ENCODE peak calls at places on chromosome 11, in nine cellular contexts. E is GM23248; V is pancreas; W is Karpas-422; T is Peyer's patch; D is neural progenitor cell; K is A673; Q is cardiac muscle cell; U is naive thymus-derived CD4-positive, alpha-beta T cell. Y is an unnamed sample.

GRCh38 chr11:126339866-126340434 is 15.5 kb upstream of the ST3GAL4 start:
- DNase-seq in E (peak; percentile 32), V (peak; percentile 1), W (no peak), T (no peak), D (peak; percentile 35), K (no peak), Q (peak; percentile 69), U (no peak), Y (peak; percentile 43)

GRCh38 chr11:27623945-27624523 is 76.2 kb downstream of the BDNF start:
- DNase-seq in E (no peak), V (no peak), W (no peak), T (no peak), D (no peak), K (no peak), Q (no peak), U (no peak), Y (no peak)

GRCh38 chr11:606245-606644 is 9.5 kb downstream of the IRF7 start:
- DNase-seq in E (peak; percentile 68), V (peak; percentile 52), W (no peak), T (no peak), D (no peak), K (peak; percentile 55), Q (peak; percentile 76), U (no peak), Y (no peak)

GRCh38 chr11:120610101-120610500 is 98.6 kb downstream of the GRIK4 start:
- DNase-seq in E (no peak), V (no peak), W (no peak), T (no peak), D (no peak), K (no peak), Q (no peak), U (no peak), Y (no peak)

GRCh38 chr11:70547386-70547785 is 149.1 kb downstream of the CTTN start:
- DNase-seq in E (no peak), V (no peak), W (peak; percentile 14), T (no peak), D (no peak), K (no peak), Q (no peak), U (no peak), Y (peak; percentile 74)

GRCh38 chr11:28797536-28797935 is 689.3 kb downstream of the METTL15 start:
- DNase-seq in E (no peak), V (no peak), W (no peak), T (no peak), D (no peak), K (no peak), Q (no peak), U (no peak), Y (no peak)

GRCh38 chr11:5767056-5767455 is 13.0 kb downstream of the OR52N4 start:
- DNase-seq in E (peak; percentile 3), V (no peak), W (no peak), T (no peak), D (no peak), K (no peak), Q (no peak), U (no peak), Y (no peak)

GRCh38 chr11:10858505-10859360 is 880 bp upstream of the ZBED5 start:
- DNase-seq in E (peak; percentile 80), V (peak; percentile 59), W (peak; percentile 74), T (peak; percentile 55), D (peak; percentile 82), K (peak; percentile 60), Q (no peak), U (peak; percentile 63), Y (no peak)

GRCh38 chr11:4466168-4466891 is 16.1 kb upstream of the OR52K1 start:
- DNase-seq in E (no peak), V (no peak), W (no peak), T (no peak), D (peak; percentile 19), K (no peak), Q (no peak), U (no peak), Y (no peak)

GRCh38 chr11:69427337-69427736 is 54.1 kb upstream of the LINC01488 start:
- DNase-seq in E (no peak), V (no peak), W (no peak), T (no peak), D (peak; percentile 56), K (no peak), Q (no peak), U (no peak), Y (peak; percentile 26)

GRCh38 chr11:120632579-120632978 is 121.0 kb downstream of the GRIK4 start:
- DNase-seq in E (peak; percentile 13), V (no peak), W (peak; percentile 48), T (no peak), D (no peak), K (peak; percentile 19), Q (no peak), U (no peak), Y (no peak)

DNA sequence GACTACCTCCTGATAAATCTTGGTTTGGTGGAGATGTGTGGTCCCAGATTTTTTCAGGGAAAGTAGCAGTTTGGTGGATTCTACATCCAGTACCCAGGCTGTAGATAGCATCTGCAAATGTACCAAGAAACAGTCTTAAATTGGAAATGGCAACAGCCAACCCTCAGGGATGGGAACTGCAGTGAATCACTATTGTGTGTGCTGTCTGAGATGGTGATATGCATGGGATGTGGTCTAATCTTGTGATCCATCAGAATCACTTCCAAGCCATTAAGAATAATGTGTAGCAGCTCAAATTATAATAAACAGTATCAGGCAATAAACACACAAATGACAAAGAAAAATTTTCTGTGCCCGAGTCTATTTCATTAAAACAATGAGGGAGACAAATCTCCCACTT is 3.4 kb downstream of the OLFML1 start:
- DNase-seq in E (no peak), V (no peak), W (no peak), T (no peak), D (no peak), K (no peak), Q (no peak), U (no peak), Y (no peak)
- H3K4me1 ChIP-seq in E (peaks cover 36% of the 10 kb centered on the region), V (no peaks in the 10 kb centered on the region), W (peaks cover 11% of the 10 kb centered on the region), T (no peaks in the 10 kb centered on the region), D (no peaks in the 10 kb centered on the region), K (no peaks in the 10 kb centered on the region), Q (peaks cover 9% of the 10 kb centered on the region), U (no peaks in the 10 kb centered on the region), Y (no peaks in the 10 kb centered on the region)

GRCh38 chr11:44319552-44320288 is 9.8 kb upstream of the ALX4 start:
- DNase-seq in E (peak; percentile 19), V (no peak), W (no peak), T (no peak), D (peak; percentile 70), K (no peak), Q (no peak), U (no peak), Y (no peak)

GRCh38 chr11:44320289-44320973 is 10.5 kb upstream of the ALX4 start:
- DNase-seq in E (no peak), V (no peak), W (no peak), T (no peak), D (no peak), K (no peak), Q (no peak), U (no peak), Y (no peak)

GRCh38 chr11:44318369-44318768 is 8.4 kb upstream of the ALX4 start:
- DNase-seq in E (no peak), V (no peak), W (no peak), T (no peak), D (no peak), K (peak; percentile 12), Q (no peak), U (no peak), Y (no peak)

GRCh38 chr11:44321059-44321458 is 11.1 kb upstream of the ALX4 start:
- DNase-seq in E (no peak), V (no peak), W (no peak), T (no peak), D (no peak), K (no peak), Q (no peak), U (no peak), Y (no peak)

DNA sequence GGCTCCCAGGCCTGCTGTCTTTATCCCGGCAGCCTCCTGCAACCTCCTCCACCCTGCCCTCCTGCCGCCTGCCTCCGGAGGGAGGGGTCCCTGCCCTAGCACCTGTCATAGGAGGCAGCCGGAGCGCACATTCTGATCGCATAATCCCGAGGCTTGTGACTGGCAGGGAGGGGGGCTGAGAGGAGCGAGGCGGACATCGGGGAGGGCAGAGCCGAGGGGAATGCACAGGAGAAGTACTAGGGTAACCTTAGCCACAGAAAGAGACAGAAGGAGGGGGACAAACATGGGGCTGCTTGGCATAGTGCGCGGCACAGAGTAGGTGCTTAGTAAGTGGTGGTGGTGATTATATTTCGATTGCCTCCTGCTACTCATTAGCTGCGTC is 9.2 kb upstream of the ALX4 start:
- DNase-seq in E (no peak), V (no peak), W (no peak), T (no peak), D (peak; percentile 70), K (no peak), Q (no peak), U (no peak), Y (peak; percentile 77)
- H3K4me3 ChIP-seq in E (no peak overlapping the region), V (no peak overlapping the region), W (no peak overlapping the region), T (no peak overlapping the region), D (no peak overlapping the region), K (no peak overlapping the region), Q (peak overlapping the region; percentile 18), U (no peak overlapping the region), Y (no peak overlapping the region)

DNA sequence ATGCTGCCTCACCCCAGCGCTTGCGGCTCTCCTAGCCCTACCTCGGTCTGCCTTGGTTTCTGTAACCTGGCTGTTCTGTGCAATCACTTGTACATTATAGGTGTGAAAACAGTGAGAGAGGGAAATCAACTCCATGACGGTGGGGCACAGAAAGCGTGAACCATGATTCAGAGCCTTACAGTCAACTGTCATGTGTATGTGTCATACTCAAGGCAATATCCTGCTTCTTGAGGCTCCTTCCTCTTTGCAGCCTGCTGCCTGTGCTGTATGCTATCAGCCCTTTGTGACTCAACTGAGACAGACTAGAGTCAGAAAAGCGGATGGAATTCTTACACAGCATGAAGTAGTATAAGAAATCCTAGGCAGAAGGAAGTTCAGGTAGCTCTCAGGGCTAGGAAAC is 2.1 kb downstream of the NRIP3 start:
- DNase-seq in E (peak; percentile 96), V (no peak), W (no peak), T (no peak), D (no peak), K (peak; percentile 9), Q (peak; percentile 65), U (no peak), Y (no peak)
- H3K27ac ChIP-seq in E (peak overlapping the region; percentile 47), V (no peak overlapping the region), W (no peak overlapping the region), T (no peak overlapping the region), D (no peak overlapping the region), K (no peak overlapping the region), Q (no peak overlapping the region), U (no peak overlapping the region), Y (no peak overlapping the region)

GRCh38 chr11:119362741-119363080 is 16.2 kb upstream of the MFRP start:
- DNase-seq in E (no peak), V (no peak), W (no peak), T (no peak), D (no peak), K (no peak), Q (no peak), U (no peak), Y (no peak)

GRCh38 chr11:119361961-119362725 is 15.6 kb upstream of the MFRP start:
- DNase-seq in E (no peak), V (no peak), W (no peak), T (no peak), D (no peak), K (no peak), Q (no peak), U (no peak), Y (no peak)

GRCh38 chr11:119365071-119365591 is 16.4 kb downstream of the USP2 start:
- DNase-seq in E (peak; percentile 76), V (no peak), W (no peak), T (no peak), D (no peak), K (no peak), Q (no peak), U (no peak), Y (no peak)

GRCh38 chr11:119363081-119363861 is 16.8 kb upstream of the MFRP start:
- DNase-seq in E (no peak), V (peak; percentile 68), W (peak; percentile 57), T (no peak), D (no peak), K (no peak), Q (no peak), U (no peak), Y (no peak)

GRCh38 chr11:119363874-119364590 is 17.5 kb downstream of the USP2 start:
- DNase-seq in E (peak; percentile 73), V (peak; percentile 59), W (peak; percentile 83), T (no peak), D (peak; percentile 86), K (peak; percentile 68), Q (peak; percentile 46), U (peak; percentile 52), Y (no peak)
- H3K4me1 ChIP-seq in E (peaks cover 32% of the 10 kb centered on the region), V (peaks cover 36% of the 10 kb centered on the region), W (peaks cover 88% of the 10 kb centered on the region), T (peaks cover 59% of the 10 kb centered on the region), D (peaks cover 33% of the 10 kb centered on the region), K (peaks cover 38% of the 10 kb centered on the region), Q (peaks cover 54% of the 10 kb centered on the region), U (no peaks in the 10 kb centered on the region), Y (peaks cover 49% of the 10 kb centered on the region)